ENCODE peak calls at places on chromosomes 6 and 20, in four cellular contexts. X is testis, E is IMR-90, U is body of pancreas. F is an unnamed sample.

GRCh38 chr6:149923327-149923986 is 536 bp upstream of the RAET1G start:
- DNase-seq in E (no peak), U (no peak), X (no peak), F (no peak)

GRCh38 chr6:7846971-7847818 is 63.4 kb downstream of the TXNDC5 start:
- DNase-seq in X (no peak), U (no peak), E (peak; percentile 74), F (no peak)

GRCh38 chr6:71373943-71374342 is 85.3 kb downstream of the OGFRL1 start:
- DNase-seq in X (no peak), U (no peak), E (no peak), F (no peak)

GRCh38 chr6:131101911-131102680 is 33.2 kb upstream of the AKAP7 start:
- DNase-seq in U (no peak), E (peak; percentile 68), X (no peak), F (no peak)

GRCh38 chr20:32546918-32547752 is 38.0 kb downstream of the NOL4L start:
- DNase-seq in X (no peak), E (no peak), U (no peak), F (no peak)

GRCh38 chr6:127938701-127939100 is 37.8 kb upstream of the THEMIS start:
- DNase-seq in X (no peak), U (no peak), E (peak; percentile 64), F (no peak)

GRCh38 chr6:149985506-149985937 is 21.8 kb downstream of the ULBP1 start:
- DNase-seq in E (no peak), X (no peak), U (no peak), F (no peak)

GRCh38 chr6:144434308-144434990 is 149.3 kb downstream of the UTRN start:
- DNase-seq in U (no peak), E (peak; percentile 88), X (no peak), F (no peak)

GRCh38 chr6:28867078-28867414 is 56.7 kb downstream of the TRIM27 start:
- DNase-seq in E (peak; percentile 3), X (peak; percentile 55), U (no peak), F (no peak)

GRCh38 chr6:43842231-43842794 is 72.3 kb downstream of the VEGFA start:
- DNase-seq in U (no peak), E (peak; percentile 72), X (no peak), F (no peak)

GRCh38 chr6:41970436-41970846 is 28.8 kb upstream of the CCND3 start:
- DNase-seq in X (no peak), E (peak; percentile 38), U (no peak), F (no peak)

GRCh38 chr6:104928141-104928540 is 28.8 kb upstream of the LIN28B start:
- DNase-seq in U (no peak), X (peak; percentile 50), E (no peak), F (no peak)

GRCh38 chr20:32442630-32443029 is 84.5 kb downstream of the ASXL1 start:
- DNase-seq in X (peak; percentile 6), E (no peak), U (no peak), F (no peak)

GRCh38 chr20:48816282-48816860 is 11.4 kb downstream of the PREX1 start:
- DNase-seq in X (no peak), E (no peak), U (no peak), F (no peak)

GRCh38 chr20:38115205-38115604 is 49.9 kb downstream of the TGM2 start:
- DNase-seq in U (no peak), X (peak; percentile 3), E (no peak), F (no peak)

GRCh38 chr20:44153636-44154043 is 33.3 kb downstream of the JPH2 start:
- DNase-seq in E (peak; percentile 13), X (no peak), U (no peak), F (no peak)

GRCh38 chr6:37134622-37135191 is 35.2 kb upstream of the PIM1 start:
- DNase-seq in U (peak; percentile 63), X (no peak), E (peak; percentile 96), F (no peak)

GRCh38 chr20:63648190-63648589 is 5.0 kb downstream of the STMN3 start:
- DNase-seq in E (no peak), X (no peak), U (no peak), F (no peak)

GRCh38 chr6:28004350-28005123 is 47.5 kb downstream of the OR2B6 start:
- DNase-seq in E (no peak), X (no peak), U (no peak), F (no peak)

GRCh38 chr6:84103029-84103428 is 69.5 kb downstream of the MRAP2 start:
- DNase-seq in U (no peak), E (peak; percentile 24), X (no peak), F (no peak)

GRCh38 chr20:44633187-44633851 is 18.2 kb downstream of the ADA start:
- DNase-seq in U (no peak), E (no peak), X (no peak), F (no peak)

GRCh38 chr6:13288969-13289391 is 39.4 kb downstream of the TBC1D7 start:
- DNase-seq in U (no peak), X (no peak), E (no peak), F (no peak)

GRCh38 chr6:38567436-38567835 is 72.3 kb downstream of the BTBD9 start:
- DNase-seq in U (peak; percentile 45), E (peak; percentile 93), X (peak; percentile 75), F (no peak)

GRCh38 chr20:44089987-44090674 is 96.9 kb downstream of the JPH2 start:
- DNase-seq in X (peak; percentile 64), E (peak; percentile 69), U (peak; percentile 58), F (no peak)

GRCh38 chr6:165657325-165657680 is 5.7 kb downstream of the PDE10A start:
- DNase-seq in E (no peak), X (no peak), U (no peak), F (no peak)

GRCh38 chr6:113758214-113758613 is 98.9 kb upstream of the MARCKS start:
- DNase-seq in X (no peak), U (no peak), E (no peak), F (no peak)

GRCh38 chr20:53493201-53493908 is 100.3 kb downstream of the ZNF217 start:
- DNase-seq in U (no peak), E (no peak), X (peak; percentile 45), F (no peak)
- TF ChIP-seq CTCF in U (no peak), E (no peak), X (peak; percentile 12), F (no peak)

GRCh38 chr20:1533059-1533458 is 24.4 kb downstream of the SIRPD start:
- DNase-seq in U (no peak), X (no peak), E (no peak), F (no peak)
- TF ChIP-seq CTCF in U (no peak), X (no peak), E (no peak), F (no peak)

GRCh38 chr6:50087231-50087954 is 37.7 kb upstream of the DEFB112 start:
- DNase-seq in X (no peak), E (peak; percentile 78), U (no peak), F (no peak)
- TF ChIP-seq CTCF in X (no peak), E (peak; percentile 22), U (no peak), F (no peak)

DNA sequence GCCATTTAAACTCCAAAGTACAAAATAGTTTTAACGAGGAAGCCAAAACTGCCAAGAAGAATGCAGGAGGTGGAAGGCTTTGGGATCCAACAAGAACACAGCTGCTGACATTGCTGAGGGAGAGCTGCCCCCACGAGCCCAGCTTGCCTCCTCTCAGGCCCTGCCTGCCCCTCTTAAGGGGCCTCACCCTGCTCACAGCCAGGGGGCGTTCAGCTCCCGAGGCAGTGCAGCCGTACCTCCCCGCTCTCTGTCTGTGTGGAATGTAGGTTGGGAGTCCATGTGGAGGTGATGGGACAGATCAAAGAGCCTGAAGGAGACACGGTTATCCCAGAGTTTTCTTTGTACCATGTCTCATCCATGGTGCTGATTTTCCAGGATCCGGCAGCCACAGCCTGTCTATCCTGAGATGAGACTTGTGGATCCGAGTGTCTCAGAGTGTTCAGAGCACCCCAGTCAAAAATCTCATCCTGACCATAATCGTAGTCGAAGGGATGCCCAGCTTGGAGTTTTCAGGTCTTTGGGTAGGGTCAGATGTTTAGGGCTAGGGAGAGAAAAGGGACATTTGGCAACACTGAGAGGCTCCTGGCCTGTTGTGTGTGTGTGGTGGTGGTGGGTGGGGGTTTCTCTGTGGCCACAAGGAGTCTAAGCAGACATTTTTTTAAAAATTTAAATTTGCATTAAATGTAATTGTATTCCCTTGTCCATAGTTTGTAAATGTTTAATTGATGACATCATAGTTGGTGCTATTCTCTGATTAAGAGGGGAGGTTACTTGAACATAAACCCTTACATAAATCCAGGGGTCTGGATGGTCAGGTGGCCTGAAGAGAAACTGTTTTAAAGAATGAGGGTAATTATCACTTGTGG is 111.4 kb upstream of the CLDN20 start:
- DNase-seq in E (no peak), U (no peak), X (no peak), F (no peak)
- TF ChIP-seq CTCF in E (no peak), U (no peak), X (no peak), F (no peak)

GRCh38 chr6:124400600-124400999 is 561.6 kb upstream of the RNF217 start:
- DNase-seq in U (no peak), E (no peak), X (no peak), F (no peak)
- TF ChIP-seq CTCF in U (no peak), E (no peak), X (peak; percentile 18), F (no peak)

GRCh38 chr6:15638373-15638772 is 24.5 kb downstream of the DTNBP1 start:
- DNase-seq in E (no peak), X (no peak), U (no peak), F (no peak)

GRCh38 chr6:15644904-15645303 is 17.9 kb downstream of the DTNBP1 start:
- DNase-seq in U (no peak), E (no peak), X (no peak), F (no peak)

GRCh38 chr6:15643542-15643941 is 19.3 kb downstream of the DTNBP1 start:
- DNase-seq in U (no peak), E (no peak), X (no peak), F (no peak)

GRCh38 chr6:15642276-15642675 is 20.6 kb downstream of the DTNBP1 start:
- DNase-seq in E (no peak), U (no peak), X (no peak), F (no peak)
- TF ChIP-seq CTCF in E (peak; percentile 19), U (no peak), X (no peak), F (no peak)